ENCODE peak calls at places on chromosomes 4 and X, in nine cellular contexts. One of them, this sample, is unnamed.

GRCh38 chr4:2047781-2048581 is 11.1 kb upstream of the NAT8L start:
- DNase-seq in HS-5: no peak
- DNase-seq in non-pigmented ciliary epithelial cell: no peak
- DNase-seq in activated T-helper 1 cell treated with anti-CD3 and anti-CD28 coated beads, Interleukin-12 subunit alpha, Interleukin-12 subunit beta, Interleukin-2, Interleukin-4 antibody, amounts not matched to agents 30 ng/mL and 10 ng/mL and 1 ng/mL, durations not matched to agents 14 hours and 24 hours and 36 hours: no peak
- DNase-seq in hippocampal formation: no peak
- DNase-seq in uterus: no peak
- DNase-seq in stimulated activated CD4-positive, alpha-beta T cell treated with anti-CD3 and anti-CD28 coated beads, TNF-alpha, amount 100 ng/mL, for 4 hours: no peak
- DNase-seq in astrocyte of the cerebellum: no peak
- DNase-seq in WERI-Rb-1: no peak
- DNase-seq in this sample: no peak

GRCh38 chr4:52143815-52144214 is 92.7 kb downstream of the SPATA18 start:
- DNase-seq in HS-5: no peak
- DNase-seq in non-pigmented ciliary epithelial cell: no peak
- DNase-seq in activated T-helper 1 cell treated with anti-CD3 and anti-CD28 coated beads, Interleukin-12 subunit alpha, Interleukin-12 subunit beta, Interleukin-2, Interleukin-4 antibody, amounts not matched to agents 30 ng/mL and 10 ng/mL and 1 ng/mL, durations not matched to agents 14 hours and 24 hours and 36 hours: no peak
- DNase-seq in hippocampal formation: no peak
- DNase-seq in uterus: no peak
- DNase-seq in stimulated activated CD4-positive, alpha-beta T cell treated with anti-CD3 and anti-CD28 coated beads, TNF-alpha, amount 100 ng/mL, for 4 hours: no peak
- DNase-seq in astrocyte of the cerebellum: no peak
- DNase-seq in WERI-Rb-1: no peak
- DNase-seq in this sample: no peak

GRCh38 chrX:153334654-153335295 is 822 bp downstream of the ZNF275 start:
- DNase-seq in HS-5: no peak
- DNase-seq in non-pigmented ciliary epithelial cell: no peak
- DNase-seq in activated T-helper 1 cell treated with anti-CD3 and anti-CD28 coated beads, Interleukin-12 subunit alpha, Interleukin-12 subunit beta, Interleukin-2, Interleukin-4 antibody, amounts not matched to agents 30 ng/mL and 10 ng/mL and 1 ng/mL, durations not matched to agents 14 hours and 24 hours and 36 hours: no peak
- DNase-seq in hippocampal formation: no peak
- DNase-seq in uterus: no peak
- DNase-seq in stimulated activated CD4-positive, alpha-beta T cell treated with anti-CD3 and anti-CD28 coated beads, TNF-alpha, amount 100 ng/mL, for 4 hours: no peak
- DNase-seq in astrocyte of the cerebellum: no peak
- DNase-seq in WERI-Rb-1: no peak
- DNase-seq in this sample: no peak

GRCh38 chr4:70903282-70903603 is 1.1 kb downstream of the MOB1B start:
- DNase-seq in HS-5: no peak
- DNase-seq in non-pigmented ciliary epithelial cell: no peak
- DNase-seq in activated T-helper 1 cell treated with anti-CD3 and anti-CD28 coated beads, Interleukin-12 subunit alpha, Interleukin-12 subunit beta, Interleukin-2, Interleukin-4 antibody, amounts not matched to agents 30 ng/mL and 10 ng/mL and 1 ng/mL, durations not matched to agents 14 hours and 24 hours and 36 hours: no peak
- DNase-seq in hippocampal formation: no peak
- DNase-seq in uterus: no peak
- DNase-seq in stimulated activated CD4-positive, alpha-beta T cell treated with anti-CD3 and anti-CD28 coated beads, TNF-alpha, amount 100 ng/mL, for 4 hours: no peak
- DNase-seq in astrocyte of the cerebellum: no peak
- DNase-seq in WERI-Rb-1: no peak
- DNase-seq in this sample: peak

GRCh38 chr4:76459291-76459723 is 24.3 kb downstream of the SHROOM3 start:
- DNase-seq in HS-5: no peak
- DNase-seq in non-pigmented ciliary epithelial cell: peak
- DNase-seq in activated T-helper 1 cell treated with anti-CD3 and anti-CD28 coated beads, Interleukin-12 subunit alpha, Interleukin-12 subunit beta, Interleukin-2, Interleukin-4 antibody, amounts not matched to agents 30 ng/mL and 10 ng/mL and 1 ng/mL, durations not matched to agents 14 hours and 24 hours and 36 hours: no peak
- DNase-seq in hippocampal formation: no peak
- DNase-seq in uterus: no peak
- DNase-seq in stimulated activated CD4-positive, alpha-beta T cell treated with anti-CD3 and anti-CD28 coated beads, TNF-alpha, amount 100 ng/mL, for 4 hours: no peak
- DNase-seq in astrocyte of the cerebellum: peak
- DNase-seq in WERI-Rb-1: no peak
- DNase-seq in this sample: peak

GRCh38 chr4:130080872-130081451 is 985.0 kb downstream of the C4orf33 start:
- DNase-seq in HS-5: no peak
- DNase-seq in non-pigmented ciliary epithelial cell: no peak
- DNase-seq in activated T-helper 1 cell treated with anti-CD3 and anti-CD28 coated beads, Interleukin-12 subunit alpha, Interleukin-12 subunit beta, Interleukin-2, Interleukin-4 antibody, amounts not matched to agents 30 ng/mL and 10 ng/mL and 1 ng/mL, durations not matched to agents 14 hours and 24 hours and 36 hours: no peak
- DNase-seq in hippocampal formation: no peak
- DNase-seq in uterus: no peak
- DNase-seq in stimulated activated CD4-positive, alpha-beta T cell treated with anti-CD3 and anti-CD28 coated beads, TNF-alpha, amount 100 ng/mL, for 4 hours: no peak
- DNase-seq in astrocyte of the cerebellum: no peak
- DNase-seq in WERI-Rb-1: no peak
- DNase-seq in this sample: no peak

GRCh38 chr4:86959588-86960500 is 25.0 kb downstream of the AFF1 start:
- DNase-seq in HS-5: no peak
- DNase-seq in non-pigmented ciliary epithelial cell: no peak
- DNase-seq in activated T-helper 1 cell treated with anti-CD3 and anti-CD28 coated beads, Interleukin-12 subunit alpha, Interleukin-12 subunit beta, Interleukin-2, Interleukin-4 antibody, amounts not matched to agents 30 ng/mL and 10 ng/mL and 1 ng/mL, durations not matched to agents 14 hours and 24 hours and 36 hours: no peak
- DNase-seq in hippocampal formation: no peak
- DNase-seq in uterus: no peak
- DNase-seq in stimulated activated CD4-positive, alpha-beta T cell treated with anti-CD3 and anti-CD28 coated beads, TNF-alpha, amount 100 ng/mL, for 4 hours: no peak
- DNase-seq in astrocyte of the cerebellum: no peak
- DNase-seq in WERI-Rb-1: no peak
- DNase-seq in this sample: no peak

GRCh38 chr4:48620861-48621260 is 130.8 kb downstream of the ZAR1 start:
- DNase-seq in HS-5: no peak
- DNase-seq in non-pigmented ciliary epithelial cell: no peak
- DNase-seq in activated T-helper 1 cell treated with anti-CD3 and anti-CD28 coated beads, Interleukin-12 subunit alpha, Interleukin-12 subunit beta, Interleukin-2, Interleukin-4 antibody, amounts not matched to agents 30 ng/mL and 10 ng/mL and 1 ng/mL, durations not matched to agents 14 hours and 24 hours and 36 hours: no peak
- DNase-seq in hippocampal formation: no peak
- DNase-seq in uterus: no peak
- DNase-seq in stimulated activated CD4-positive, alpha-beta T cell treated with anti-CD3 and anti-CD28 coated beads, TNF-alpha, amount 100 ng/mL, for 4 hours: no peak
- DNase-seq in astrocyte of the cerebellum: no peak
- DNase-seq in WERI-Rb-1: no peak
- DNase-seq in this sample: no peak

This sample was measured in AG10803.